ENCODE peak calls at places on chromosome 4, in six cellular contexts. One of them, this sample, is unnamed.

GRCh38 chr4:186839122-186840037 is 115.7 kb upstream of the FAT1 start:
- DNase-seq in Peyer's patch: no peak
- DNase-seq in hepatocyte: no peak
- DNase-seq in cardiac fibroblast: peak
- DNase-seq in kidney: peak
- DNase-seq in ovary: peak
- DNase-seq in this sample: peak

GRCh38 chr4:56752985-56753384 is 68.5 kb downstream of the SPINK2 start:
- DNase-seq in cardiac fibroblast: no peak
- DNase-seq in kidney: no peak
- DNase-seq in Peyer's patch: peak
- DNase-seq in ovary: no peak
- DNase-seq in hepatocyte: peak
- DNase-seq in this sample: no peak

GRCh38 chr4:126306152-126306869 is 991.6 kb downstream of the FAT4 start:
- DNase-seq in hepatocyte: no peak
- DNase-seq in ovary: no peak
- DNase-seq in cardiac fibroblast: peak
- DNase-seq in Peyer's patch: peak
- DNase-seq in kidney: no peak
- DNase-seq in this sample: no peak

GRCh38 chr4:128782076-128782715 is 27.3 kb upstream of the JADE1 start:
- DNase-seq in Peyer's patch: peak
- DNase-seq in cardiac fibroblast: no peak
- DNase-seq in ovary: no peak
- DNase-seq in kidney: no peak
- DNase-seq in hepatocyte: no peak
- DNase-seq in this sample: no peak

GRCh38 chr4:74394476-74395136 is 29.7 kb downstream of the EREG start:
- DNase-seq in kidney: no peak
- DNase-seq in ovary: no peak
- DNase-seq in Peyer's patch: no peak
- DNase-seq in hepatocyte: no peak
- DNase-seq in cardiac fibroblast: peak
- DNase-seq in this sample: no peak

GRCh38 chr4:15455290-15455689 is 14.4 kb upstream of the CC2D2A start:
- DNase-seq in ovary: no peak
- DNase-seq in cardiac fibroblast: peak
- DNase-seq in Peyer's patch: peak
- DNase-seq in hepatocyte: peak
- DNase-seq in kidney: peak
- DNase-seq in this sample: no peak

GRCh38 chr4:168919706-168920324 is 90.2 kb downstream of the CBR4 start:
- DNase-seq in kidney: no peak
- DNase-seq in hepatocyte: no peak
- DNase-seq in cardiac fibroblast: no peak
- DNase-seq in ovary: no peak
- DNase-seq in Peyer's patch: no peak
- DNase-seq in this sample: no peak

GRCh38 chr4:4864443-4864939 is 5.0 kb downstream of the MSX1 start:
- DNase-seq in ovary: no peak
- DNase-seq in cardiac fibroblast: no peak
- DNase-seq in hepatocyte: no peak
- DNase-seq in Peyer's patch: no peak
- DNase-seq in kidney: peak
- DNase-seq in this sample: no peak

GRCh38 chr4:108247511-108248088 is 78.9 kb upstream of the LEF1 start:
- DNase-seq in Peyer's patch: no peak
- DNase-seq in kidney: peak
- DNase-seq in ovary: no peak
- DNase-seq in cardiac fibroblast: no peak
- DNase-seq in hepatocyte: peak
- DNase-seq in this sample: no peak

GRCh38 chr4:107951551-107951950 is 20.2 kb downstream of the CYP2U1 start:
- DNase-seq in ovary: no peak
- DNase-seq in hepatocyte: peak
- DNase-seq in kidney: no peak
- DNase-seq in cardiac fibroblast: peak
- DNase-seq in Peyer's patch: no peak
- DNase-seq in this sample: peak

GRCh38 chr4:125368684-125369083 is 53.9 kb downstream of the FAT4 start:
- DNase-seq in kidney: no peak
- DNase-seq in hepatocyte: peak
- DNase-seq in cardiac fibroblast: peak
- DNase-seq in Peyer's patch: no peak
- DNase-seq in ovary: no peak
- DNase-seq in this sample: peak

GRCh38 chr4:74886490-74886889 is 46.4 kb upstream of the PARM1 start:
- DNase-seq in hepatocyte: peak
- DNase-seq in kidney: no peak
- DNase-seq in Peyer's patch: no peak
- DNase-seq in ovary: no peak
- DNase-seq in cardiac fibroblast: peak
- DNase-seq in this sample: peak

GRCh38 chr4:152281822-152282221 is 254.1 kb downstream of the FBXW7 start:
- DNase-seq in cardiac fibroblast: no peak
- DNase-seq in hepatocyte: no peak
- DNase-seq in Peyer's patch: no peak
- DNase-seq in kidney: no peak
- DNase-seq in ovary: no peak
- DNase-seq in this sample: no peak

GRCh38 chr4:10924274-10924673 is 239.7 kb upstream of the CLNK start:
- DNase-seq in cardiac fibroblast: no peak
- DNase-seq in Peyer's patch: no peak
- DNase-seq in kidney: no peak
- DNase-seq in hepatocyte: no peak
- DNase-seq in ovary: no peak
- DNase-seq in this sample: no peak

GRCh38 chr4:127708985-127709384 is 21.2 kb upstream of the SLC25A31 start:
- DNase-seq in cardiac fibroblast: peak
- DNase-seq in Peyer's patch: no peak
- DNase-seq in hepatocyte: peak
- DNase-seq in kidney: no peak
- DNase-seq in ovary: no peak
- DNase-seq in this sample: peak

GRCh38 chr4:86401826-86402225 is 42.0 kb upstream of the MAPK10 start:
- DNase-seq in ovary: no peak
- DNase-seq in Peyer's patch: no peak
- DNase-seq in hepatocyte: no peak
- DNase-seq in kidney: no peak
- DNase-seq in cardiac fibroblast: no peak
- DNase-seq in this sample: no peak

GRCh38 chr4:85901500-85901899 is 426.6 kb downstream of the ARHGAP24 start:
- DNase-seq in hepatocyte: no peak
- DNase-seq in cardiac fibroblast: peak
- DNase-seq in kidney: no peak
- DNase-seq in ovary: no peak
- DNase-seq in Peyer's patch: no peak
- DNase-seq in this sample: no peak

GRCh38 chr4:133178960-133179359 is 29.9 kb downstream of the PCDH10 start:
- DNase-seq in ovary: no peak
- DNase-seq in cardiac fibroblast: no peak
- DNase-seq in hepatocyte: no peak
- DNase-seq in Peyer's patch: no peak
- DNase-seq in kidney: no peak
- DNase-seq in this sample: no peak

GRCh38 chr4:139014391-139015268 is 951 bp upstream of the NOCT start:
- DNase-seq in ovary: no peak
- DNase-seq in Peyer's patch: no peak
- DNase-seq in kidney: no peak
- DNase-seq in cardiac fibroblast: peak
- DNase-seq in hepatocyte: peak
- DNase-seq in this sample: peak

GRCh38 chr4:108783666-108784463 is 21.0 kb upstream of the ETNPPL start:
- DNase-seq in hepatocyte: peak
- DNase-seq in cardiac fibroblast: peak
- DNase-seq in kidney: no peak
- DNase-seq in ovary: no peak
- DNase-seq in Peyer's patch: no peak
- DNase-seq in this sample: no peak

GRCh38 chr4:42452823-42453222 is 55.5 kb downstream of the SHISA3 start:
- DNase-seq in ovary: no peak
- DNase-seq in kidney: no peak
- DNase-seq in Peyer's patch: no peak
- DNase-seq in cardiac fibroblast: no peak
- DNase-seq in hepatocyte: no peak
- DNase-seq in this sample: no peak

GRCh38 chr4:42454755-42455154 is 57.5 kb downstream of the SHISA3 start:
- DNase-seq in hepatocyte: no peak
- DNase-seq in cardiac fibroblast: no peak
- DNase-seq in kidney: no peak
- DNase-seq in ovary: no peak
- DNase-seq in Peyer's patch: no peak
- DNase-seq in this sample: no peak

GRCh38 chr4:42460043-42460442 is 62.8 kb downstream of the SHISA3 start:
- DNase-seq in hepatocyte: peak
- DNase-seq in cardiac fibroblast: no peak
- DNase-seq in ovary: no peak
- DNase-seq in kidney: no peak
- DNase-seq in Peyer's patch: no peak
- DNase-seq in this sample: no peak

GRCh38 chr4:42453612-42454011 is 56.3 kb downstream of the SHISA3 start:
- DNase-seq in ovary: no peak
- DNase-seq in Peyer's patch: no peak
- DNase-seq in hepatocyte: no peak
- DNase-seq in kidney: no peak
- DNase-seq in cardiac fibroblast: no peak
- DNase-seq in this sample: no peak

DNA sequence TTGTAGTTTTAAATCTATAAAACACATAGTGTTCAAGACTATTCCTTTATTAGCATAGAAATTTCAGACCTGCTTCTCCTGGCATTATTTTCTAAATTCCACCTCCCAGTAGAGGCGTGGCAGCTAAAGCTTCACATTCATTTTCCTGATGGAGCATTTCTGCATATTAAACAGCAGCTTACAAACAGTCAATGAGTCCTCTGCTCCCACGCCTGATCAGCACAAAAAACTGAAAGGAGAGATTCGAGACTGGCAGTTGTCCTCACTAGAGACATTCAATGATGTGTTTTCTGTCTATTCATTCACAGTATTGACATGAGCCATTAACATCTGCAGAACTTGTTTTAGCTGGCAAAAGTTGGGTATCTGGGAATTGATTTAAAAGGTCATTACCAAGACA is 61.4 kb downstream of the SHISA3 start:
- DNase-seq in hepatocyte: no peak
- DNase-seq in ovary: no peak
- DNase-seq in kidney: no peak
- DNase-seq in Peyer's patch: no peak
- DNase-seq in cardiac fibroblast: no peak
- DNase-seq in this sample: no peak
- TF ChIP-seq CTCF in hepatocyte: no peak
- TF ChIP-seq CTCF in ovary: no peak
- TF ChIP-seq CTCF in kidney: no peak
- TF ChIP-seq CTCF in Peyer's patch: no peak
- TF ChIP-seq CTCF in cardiac fibroblast: no peak
- TF ChIP-seq CTCF in this sample: no peak

DNA sequence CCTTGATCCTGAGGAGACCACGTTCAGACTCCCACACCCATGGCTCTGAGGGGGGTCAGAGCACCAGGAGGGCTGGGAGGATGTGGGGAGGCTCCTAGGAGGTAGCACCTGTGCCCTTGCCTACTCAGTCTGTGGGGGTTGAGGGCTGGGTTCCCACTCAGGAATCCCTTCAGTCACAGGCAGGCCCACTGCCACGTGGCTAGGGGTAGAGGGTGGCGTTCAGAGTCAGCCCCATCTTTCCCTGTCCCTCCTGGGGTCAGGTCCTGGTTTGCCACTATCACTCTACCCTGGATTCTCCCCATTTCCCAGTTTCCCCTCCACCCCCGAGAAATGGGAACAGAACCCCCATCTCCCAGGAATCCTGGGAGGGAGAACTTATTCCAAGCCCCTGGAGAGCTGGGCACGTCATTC is 111.3 kb downstream of the PSAPL1 start:
- DNase-seq in Peyer's patch: no peak
- DNase-seq in cardiac fibroblast: no peak
- DNase-seq in kidney: peak
- DNase-seq in ovary: no peak
- DNase-seq in hepatocyte: no peak
- DNase-seq in this sample: no peak
- TF ChIP-seq CTCF in Peyer's patch: no peak
- TF ChIP-seq CTCF in cardiac fibroblast: no peak
- TF ChIP-seq CTCF in kidney: no peak
- TF ChIP-seq CTCF in ovary: no peak
- TF ChIP-seq CTCF in hepatocyte: no peak
- TF ChIP-seq CTCF in this sample: no peak

DNA sequence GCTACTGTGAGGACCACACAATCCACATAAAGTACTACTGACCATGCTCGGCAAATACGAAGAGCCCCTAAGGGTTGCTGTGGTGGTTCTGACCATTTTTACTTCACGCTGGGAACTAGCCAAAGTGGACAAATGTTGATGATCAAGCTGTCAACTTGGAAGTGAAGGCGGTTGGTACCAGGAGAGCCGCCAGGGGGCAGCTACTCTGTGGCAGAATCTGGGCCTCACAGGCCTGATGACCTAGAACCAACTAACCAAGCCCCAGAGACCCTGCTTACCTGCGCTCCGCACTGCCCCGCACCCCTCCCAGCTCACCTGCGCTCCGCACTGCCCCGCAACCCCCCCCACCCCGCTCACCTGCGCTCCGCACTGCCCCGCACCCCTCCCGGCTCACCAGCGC is 5.6 kb downstream of the GAK start:
- DNase-seq in ovary: no peak
- DNase-seq in hepatocyte: peak
- DNase-seq in Peyer's patch: peak
- DNase-seq in kidney: no peak
- DNase-seq in cardiac fibroblast: peak
- DNase-seq in this sample: no peak
- TF ChIP-seq CTCF in ovary: no peak
- TF ChIP-seq CTCF in hepatocyte: peak
- TF ChIP-seq CTCF in Peyer's patch: peak
- TF ChIP-seq CTCF in kidney: no peak
- TF ChIP-seq CTCF in cardiac fibroblast: peak
- TF ChIP-seq CTCF in this sample: no peak

GRCh38 chr4:48778431-48779094 is 1.5 kb downstream of the FRYL start:
- DNase-seq in Peyer's patch: no peak
- DNase-seq in hepatocyte: no peak
- DNase-seq in cardiac fibroblast: peak
- DNase-seq in ovary: no peak
- DNase-seq in kidney: no peak
- DNase-seq in this sample: peak

GRCh38 chr4:48777739-48778138 is 2.3 kb downstream of the FRYL start:
- DNase-seq in Peyer's patch: no peak
- DNase-seq in cardiac fibroblast: no peak
- DNase-seq in hepatocyte: no peak
- DNase-seq in ovary: no peak
- DNase-seq in kidney: no peak
- DNase-seq in this sample: no peak

GRCh38 chr4:48780867-48781219 is 764 bp upstream of the FRYL start:
- DNase-seq in ovary: peak
- DNase-seq in hepatocyte: peak
- DNase-seq in cardiac fibroblast: peak
- DNase-seq in Peyer's patch: peak
- DNase-seq in kidney: no peak
- DNase-seq in this sample: no peak

GRCh38 chr4:48779998-48780866 is at the start of gene FRYL:
- DNase-seq in ovary: peak
- DNase-seq in hepatocyte: peak
- DNase-seq in cardiac fibroblast: peak
- DNase-seq in Peyer's patch: peak
- DNase-seq in kidney: peak
- DNase-seq in this sample: peak

GRCh38 chr4:48779095-48779997 is 733 bp downstream of the FRYL start:
- DNase-seq in Peyer's patch: peak
- DNase-seq in kidney: peak
- DNase-seq in hepatocyte: peak
- DNase-seq in cardiac fibroblast: peak
- DNase-seq in ovary: peak
- DNase-seq in this sample: peak
- TF ChIP-seq CTCF in Peyer's patch: no peak
- TF ChIP-seq CTCF in kidney: no peak
- TF ChIP-seq CTCF in hepatocyte: peak
- TF ChIP-seq CTCF in cardiac fibroblast: no peak
- TF ChIP-seq CTCF in ovary: no peak
- TF ChIP-seq CTCF in this sample: peak

This sample was measured in RWPE1.